ENCODE peak calls at places on chromosomes 7 and 10, in six cellular contexts. X is stimulated activated CD4-positive, alpha-beta T cell treated with anti-CD3 and anti-CD28 coated beads, Interleukin-12 subunit alpha, Interleukin-12 subunit beta, amount 100 ng/mL, for 4 hours; C is SHP77; M is activated CD4-positive, alpha-beta T cell treated with anti-CD3 and anti-CD28 coated beads, Interleukin-2, amount 50 U/mL, for 1 hour; A is NCI-H1092 treated with DMSO at 0.1 percent for 48 hours; U is pancreas. V is an unnamed sample.

GRCh38 chr7:20364815-20365214 is 34.1 kb downstream of the ITGB8 start:
- DNase-seq in X (no peak), C (no peak), M (no peak), A (no peak), U (no peak), V (no peak)

GRCh38 chr7:50474382-50475155 is 24.4 kb upstream of the FIGNL1 start:
- DNase-seq in X (no peak), C (no peak), M (no peak), A (no peak), U (no peak), V (no peak)

GRCh38 chr10:93481213-93481930 is 762 bp downstream of the MYOF start:
- DNase-seq in X (no peak), C (no peak), M (no peak), A (no peak), U (no peak), V (no peak)

GRCh38 chr7:1767524-1767923 is 97.4 kb downstream of the ELFN1 start:
- DNase-seq in X (no peak), C (peak; percentile 72), M (no peak), A (peak; percentile 9), U (no peak), V (no peak)

GRCh38 chr7:130156140-130156539 is 49.1 kb downstream of the TMEM209 start:
- DNase-seq in X (no peak), C (no peak), M (no peak), A (no peak), U (no peak), V (no peak)

GRCh38 chr10:128386231-128386630 is 260.0 kb upstream of the MKI67 start:
- DNase-seq in X (no peak), C (no peak), M (no peak), A (no peak), U (no peak), V (no peak)

GRCh38 chr7:105876964-105877601 is 684 bp upstream of the ATXN7L1 start:
- DNase-seq in X (no peak), C (no peak), M (peak; percentile 10), A (peak; percentile 60), U (peak; percentile 73), V (peak; percentile 22)

GRCh38 chr7:77910124-77910523 is 111.6 kb downstream of the PHTF2 start:
- DNase-seq in X (no peak), C (no peak), M (no peak), A (peak; percentile 15), U (no peak), V (no peak)

GRCh38 chr7:84060760-84061261 is 133.8 kb downstream of the SEMA3A start:
- DNase-seq in X (no peak), C (no peak), M (no peak), A (no peak), U (no peak), V (no peak)

GRCh38 chr7:44736896-44737295 is 11.8 kb upstream of the ZMIZ2 start:
- DNase-seq in X (no peak), C (no peak), M (no peak), A (no peak), U (no peak), V (no peak)

GRCh38 chr7:24764972-24765744 is 7.9 kb upstream of the GSDME start:
- DNase-seq in X (no peak), C (no peak), M (no peak), A (no peak), U (no peak), V (no peak)

GRCh38 chr7:6589829-6590644 is at the start of gene INTS15:
- DNase-seq in X (peak; percentile 78), C (peak; percentile 63), M (peak; percentile 79), A (peak; percentile 77), U (peak; percentile 91), V (peak; percentile 84)

GRCh38 chr7:75657866-75658265 is 80.9 kb downstream of the HIP1 start:
- DNase-seq in X (no peak), C (no peak), M (no peak), A (no peak), U (no peak), V (no peak)

GRCh38 chr7:18861514-18861913 is 255.9 kb downstream of the TWIST1 start:
- DNase-seq in X (no peak), C (no peak), M (no peak), A (no peak), U (no peak), V (no peak)

GRCh38 chr7:107690611-107691010 is 30.0 kb downstream of the SLC26A4 start:
- DNase-seq in X (no peak), C (no peak), M (no peak), A (no peak), U (no peak), V (no peak)

GRCh38 chr7:82173400-82174021 is 270.1 kb downstream of the CACNA2D1 start:
- DNase-seq in X (no peak), C (no peak), M (no peak), A (no peak), U (no peak), V (no peak)

GRCh38 chr7:152341039-152341913 is 94.5 kb downstream of the KMT2C start:
- DNase-seq in X (no peak), C (no peak), M (no peak), A (peak; percentile 36), U (no peak), V (no peak)

GRCh38 chr10:14604181-14605142 is 170.2 kb downstream of the FAM107B start:
- DNase-seq in X (peak; percentile 71), C (no peak), M (peak; percentile 70), A (peak; percentile 62), U (peak; percentile 89), V (peak; percentile 83)

GRCh38 chr7:132380065-132380464 is 196.2 kb downstream of the PLXNA4 start:
- DNase-seq in X (no peak), C (no peak), M (no peak), A (no peak), U (no peak), V (no peak)

GRCh38 chr7:8112685-8113084 is 144.1 kb downstream of the GLCCI1 start:
- DNase-seq in X (no peak), C (no peak), M (no peak), A (no peak), U (no peak), V (no peak)

GRCh38 chr7:147081117-147081516 is 964.5 kb downstream of the CNTNAP2 start:
- DNase-seq in X (no peak), C (no peak), M (no peak), A (no peak), U (no peak), V (no peak)